ENCODE peak calls at places on chromosomes 1 and 21, in eight cellular contexts. H is heart left ventricle, N is fibroblast of lung, E is psoas muscle, D is astrocyte, A is Peyer's patch, C is Panc1, I is transverse colon. G is an unnamed sample. For H3K36me3, the result is how much of the 10 kb centered on the place peaks cover.

GRCh38 chr1:67532452-67533216 is 102.4 kb upstream of the SERBP1 start:
- DNase-seq in H (peak), N (peak), E (no peak), D (peak), A (no peak), C (peak), I (peak), G (peak)

GRCh38 chr1:177334856-177335255 is 164.1 kb downstream of the BRINP2 start:
- DNase-seq in H (no peak), N (no peak), E (no peak), D (no peak), A (no peak), C (no peak), I (no peak), G (no peak)

GRCh38 chr1:37100310-37100709 is 66.0 kb upstream of the GRIK3 start:
- DNase-seq in H (no peak), N (no peak), E (no peak), D (no peak), A (no peak), C (no peak), I (no peak), G (peak)

GRCh38 chr21:38440746-38441145 is 57.5 kb downstream of the ERG start:
- DNase-seq in H (no peak), N (peak), E (no peak), D (peak), A (no peak), C (no peak), I (no peak), G (peak)

GRCh38 chr1:86706018-86706417 is 1.6 kb downstream of the SH3GLB1 start:
- DNase-seq in H (no peak), N (no peak), E (no peak), D (no peak), A (no peak), C (no peak), I (no peak), G (peak)

GRCh38 chr1:24357011-24357410 is 37.9 kb downstream of the GRHL3 start:
- DNase-seq in H (no peak), N (no peak), E (no peak), D (no peak), A (no peak), C (no peak), I (no peak), G (no peak)

GRCh38 chr1:23384312-23385058 is 14.8 kb upstream of the ZNF436 start:
- DNase-seq in H (no peak), N (peak), E (no peak), D (peak), A (no peak), C (no peak), I (peak), G (peak)

GRCh38 chr1:15347182-15347581 is 62.5 kb upstream of the EFHD2 start:
- DNase-seq in H (no peak), N (no peak), E (no peak), D (no peak), A (no peak), C (no peak), I (no peak), G (no peak)

GRCh38 chr1:188668083-188668482 is 1809.6 kb downstream of the BRINP3 start:
- DNase-seq in H (no peak), N (no peak), E (no peak), D (no peak), A (no peak), C (no peak), I (no peak), G (no peak)

GRCh38 chr1:20552728-20553571 is 577 bp downstream of the FAM43B start:
- DNase-seq in H (no peak), N (peak), E (peak), D (peak), A (no peak), C (no peak), I (no peak), G (no peak)

GRCh38 chr1:234926574-234927311 is 201.9 kb downstream of the TOMM20 start:
- DNase-seq in H (no peak), N (no peak), E (no peak), D (no peak), A (peak), C (no peak), I (no peak), G (peak)

GRCh38 chr1:201358596-201358995 is 18.9 kb downstream of the TNNT2 start:
- DNase-seq in H (no peak), N (no peak), E (no peak), D (no peak), A (no peak), C (no peak), I (no peak), G (peak)

GRCh38 chr1:25959626-25960025 is 38.2 kb downstream of the PAFAH2 start:
- DNase-seq in H (no peak), N (peak), E (no peak), D (no peak), A (no peak), C (no peak), I (no peak), G (no peak)

GRCh38 chr1:223747838-223748335 is 35.5 kb downstream of the CAPN2 start:
- DNase-seq in H (no peak), N (peak), E (peak), D (peak), A (no peak), C (no peak), I (peak), G (no peak)

GRCh38 chr1:204506969-204507316 is 9.3 kb upstream of the MDM4 start:
- DNase-seq in H (peak), N (peak), E (peak), D (peak), A (peak), C (peak), I (peak), G (peak)

GRCh38 chr1:234250747-234251146 is 122.5 kb upstream of the COA6 start:
- DNase-seq in H (no peak), N (no peak), E (no peak), D (no peak), A (no peak), C (no peak), I (no peak), G (no peak)

GRCh38 chr1:101105877-101106276 is 80.3 kb upstream of the DPH5 start:
- DNase-seq in H (no peak), N (peak), E (no peak), D (peak), A (no peak), C (no peak), I (no peak), G (no peak)

GRCh38 chr1:170881268-170882265 is 53.8 kb upstream of the MROH9 start:
- DNase-seq in H (peak), N (peak), E (no peak), D (peak), A (no peak), C (peak), I (no peak), G (peak)

GRCh38 chr1:40665335-40666171 is at the start of gene RIMS3:
- DNase-seq in H (peak), N (peak), E (peak), D (no peak), A (peak), C (peak), I (peak), G (peak)

GRCh38 chr1:25503551-25504426 is 39.6 kb upstream of the LDLRAP1 start:
- DNase-seq in H (peak), N (no peak), E (peak), D (no peak), A (peak), C (peak), I (peak), G (peak)

GRCh38 chr1:4380564-4381168 is 273.7 kb upstream of the AJAP1 start:
- DNase-seq in H (no peak), N (no peak), E (no peak), D (peak), A (no peak), C (no peak), I (no peak), G (peak)

GRCh38 chr1:80450711-80451110 is 1350.0 kb upstream of the ADGRL2 start:
- DNase-seq in H (no peak), N (no peak), E (no peak), D (no peak), A (no peak), C (no peak), I (no peak), G (peak)

GRCh38 chr1:7299329-7299799 is 471.7 kb upstream of the VAMP3 start:
- DNase-seq in H (peak), N (peak), E (peak), D (peak), A (no peak), C (peak), I (peak), G (peak)

GRCh38 chr1:156923565-156924477 is 3.4 kb downstream of the LRRC71 start:
- DNase-seq in H (no peak), N (no peak), E (no peak), D (no peak), A (no peak), C (no peak), I (no peak), G (no peak)

GRCh38 chr1:27522860-27523665 is 33.1 kb upstream of the WASF2 start:
- DNase-seq in H (peak), N (peak), E (peak), D (no peak), A (peak), C (no peak), I (no peak), G (no peak)

GRCh38 chr1:17844146-17844826 is 89.2 kb downstream of the ACTL8 start:
- DNase-seq in H (no peak), N (no peak), E (no peak), D (no peak), A (no peak), C (no peak), I (no peak), G (no peak)
- TF ChIP-seq CTCF in H (no peak), N (no peak), E (no peak), D (no peak), A (no peak), C (no peak), I (no peak), G (no peak)

DNA sequence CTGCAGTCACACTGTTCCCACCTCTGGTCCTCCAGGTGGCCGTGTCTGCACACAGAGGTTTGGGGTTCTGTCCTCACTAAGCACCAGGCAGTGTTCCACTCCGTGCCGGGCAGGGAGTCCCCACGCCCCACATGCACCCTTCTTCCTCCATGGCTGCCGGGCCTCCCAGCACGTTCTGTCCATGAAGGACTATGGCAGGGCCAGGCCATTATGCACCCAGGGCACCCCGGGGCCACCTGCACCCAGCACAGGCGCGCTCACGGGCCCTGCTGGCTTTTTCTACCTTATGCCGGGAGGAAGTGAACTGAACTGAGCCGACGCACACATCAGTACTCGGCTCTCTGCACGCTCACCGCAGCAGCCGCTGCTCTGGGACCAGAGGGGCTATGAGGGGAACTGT is 10.3 kb downstream of the PANK4 start:
- DNase-seq in H (no peak), N (no peak), E (no peak), D (no peak), A (no peak), C (no peak), I (no peak), G (no peak)
- H3K36me3 ChIP-seq in H (under half), N (under half), E (half or more), D (under half), A (under half), C (under half), I (under half), G (half or more)

GRCh38 chr1:6124746-6125365 is 55.3 kb downstream of the CHD5 start:
- DNase-seq in H (no peak), N (no peak), E (no peak), D (no peak), A (no peak), C (no peak), I (no peak), G (no peak)

GRCh38 chr1:6126521-6127067 is 53.5 kb downstream of the CHD5 start:
- DNase-seq in H (no peak), N (no peak), E (no peak), D (no peak), A (no peak), C (no peak), I (no peak), G (no peak)

GRCh38 chr1:6127587-6128163 is 52.4 kb downstream of the CHD5 start:
- DNase-seq in H (peak), N (peak), E (peak), D (peak), A (peak), C (no peak), I (peak), G (peak)

GRCh38 chr1:6125366-6125765 is 54.8 kb downstream of the CHD5 start:
- DNase-seq in H (no peak), N (no peak), E (no peak), D (no peak), A (no peak), C (no peak), I (no peak), G (no peak)

DNA sequence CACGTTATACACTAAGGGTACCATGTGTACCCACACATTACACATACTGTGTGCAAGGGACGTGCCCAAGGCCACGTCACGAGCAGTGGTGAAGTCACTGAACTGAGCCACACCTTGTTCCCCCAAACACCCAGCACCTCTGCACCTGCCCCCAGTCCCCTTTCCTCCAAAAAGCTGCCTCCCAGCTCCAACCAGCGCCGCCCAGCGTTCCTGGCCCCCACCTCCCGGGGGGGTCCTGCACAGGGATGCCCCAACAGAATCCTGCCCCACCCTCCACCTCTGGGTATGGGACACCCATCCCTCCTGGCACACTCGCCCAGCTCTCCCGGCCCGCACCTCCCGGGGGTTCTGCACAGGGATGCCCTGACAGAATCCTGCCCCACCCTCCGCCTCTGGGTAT is 54.1 kb downstream of the CHD5 start:
- DNase-seq in H (no peak), N (no peak), E (no peak), D (no peak), A (no peak), C (no peak), I (no peak), G (no peak)
- TF ChIP-seq CTCF in H (no peak), N (no peak), E (no peak), D (no peak), A (no peak), C (no peak), I (no peak), G (no peak)

DNA sequence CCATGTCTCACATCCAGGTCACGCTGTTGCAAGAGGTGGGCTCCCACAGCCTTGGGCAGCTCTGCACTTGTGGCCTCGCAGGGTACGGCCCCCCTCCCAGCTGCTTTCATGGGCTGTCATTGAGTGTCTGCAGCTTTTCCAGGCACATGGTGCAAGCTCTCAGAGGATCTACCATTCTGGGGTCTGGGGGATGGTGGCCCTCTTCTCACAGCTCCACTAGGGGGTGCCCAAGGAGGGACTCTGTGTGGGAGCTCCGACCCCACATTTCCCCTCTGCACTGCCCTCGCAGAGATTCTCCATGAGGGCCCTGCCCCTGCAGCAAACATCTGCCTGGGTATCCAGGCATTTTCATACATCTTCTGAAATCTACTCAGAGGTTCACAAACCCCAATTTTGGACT is 219.4 kb downstream of the LRRC7 start:
- DNase-seq in H (no peak), N (no peak), E (no peak), D (no peak), A (no peak), C (no peak), I (no peak), G (no peak)
- H3K36me3 ChIP-seq in H (under half), N (under half), E (under half), D (under half), A (under half), C (under half), I (under half), G (under half)

GRCh38 chr1:240888039-240888786 is 276.3 kb upstream of the GREM2 start:
- DNase-seq in H (no peak), N (peak), E (no peak), D (no peak), A (no peak), C (peak), I (peak), G (peak)
- TF ChIP-seq CTCF in H (peak), N (peak), E (no peak), D (peak), A (peak), C (peak), I (peak), G (peak)

GRCh38 chr1:160328171-160328570 is 14.9 kb downstream of the COPA start:
- DNase-seq in H (no peak), N (no peak), E (no peak), D (no peak), A (no peak), C (no peak), I (no peak), G (no peak)

GRCh38 chr1:160330119-160330518 is 12.9 kb downstream of the COPA start:
- DNase-seq in H (no peak), N (no peak), E (no peak), D (no peak), A (no peak), C (no peak), I (no peak), G (no peak)

GRCh38 chr1:160332516-160332915 is 10.5 kb downstream of the COPA start:
- DNase-seq in H (no peak), N (no peak), E (no peak), D (no peak), A (no peak), C (no peak), I (no peak), G (no peak)
- H3K36me3 ChIP-seq in H (under half), N (under half), E (half or more), D (half or more), A (under half), C (under half), I (under half), G (under half)